ENCODE peak calls at places on chromosomes 16 and 17, in four cellular contexts. One of them, this sample, is unnamed.
A peak's percentile ranks its signal among the peaks of the same experiment; 100 is the strongest.

GRCh38 chr17:76547183-76547641 is 7.4 kb downstream of the PRCD start:
- DNase-seq in stimulated activated effector memory CD8-positive, alpha-beta T cell treated with anti-CD3 and anti-CD28 coated beads, Interleukin-12 subunit alpha, Interleukin-12 subunit beta, amount 100 ng/mL, for 72 hours: peak; percentile 71
- DNase-seq in RKO: peak; percentile 59
- DNase-seq in AG10803: peak; percentile 72
- DNase-seq in this sample: peak; percentile 46

GRCh38 chr16:26806641-26807040 is 260.1 kb upstream of the C16orf82 start:
- DNase-seq in stimulated activated effector memory CD8-positive, alpha-beta T cell treated with anti-CD3 and anti-CD28 coated beads, Interleukin-12 subunit alpha, Interleukin-12 subunit beta, amount 100 ng/mL, for 72 hours: no peak
- DNase-seq in RKO: no peak
- DNase-seq in AG10803: no peak
- DNase-seq in this sample: no peak

GRCh38 chr17:15364615-15365014 is 23.2 kb upstream of the TEKT3 start:
- DNase-seq in stimulated activated effector memory CD8-positive, alpha-beta T cell treated with anti-CD3 and anti-CD28 coated beads, Interleukin-12 subunit alpha, Interleukin-12 subunit beta, amount 100 ng/mL, for 72 hours: no peak
- DNase-seq in RKO: peak; percentile 7
- DNase-seq in AG10803: no peak
- DNase-seq in this sample: no peak

GRCh38 chr16:66830422-66831404 is at the start of gene NAE1:
- DNase-seq in stimulated activated effector memory CD8-positive, alpha-beta T cell treated with anti-CD3 and anti-CD28 coated beads, Interleukin-12 subunit alpha, Interleukin-12 subunit beta, amount 100 ng/mL, for 72 hours: peak; percentile 95
- DNase-seq in RKO: peak; percentile 90
- DNase-seq in AG10803: peak; percentile 77
- DNase-seq in this sample: peak; percentile 82

GRCh38 chr16:28534542-28535373 is 4.0 kb downstream of the NUPR1 start:
- DNase-seq in stimulated activated effector memory CD8-positive, alpha-beta T cell treated with anti-CD3 and anti-CD28 coated beads, Interleukin-12 subunit alpha, Interleukin-12 subunit beta, amount 100 ng/mL, for 72 hours: no peak
- DNase-seq in RKO: no peak
- DNase-seq in AG10803: peak; percentile 89
- DNase-seq in this sample: peak; percentile 98

GRCh38 chr17:31072186-31072585 is 22.6 kb upstream of the NF1 start:
- DNase-seq in stimulated activated effector memory CD8-positive, alpha-beta T cell treated with anti-CD3 and anti-CD28 coated beads, Interleukin-12 subunit alpha, Interleukin-12 subunit beta, amount 100 ng/mL, for 72 hours: no peak
- DNase-seq in RKO: no peak
- DNase-seq in AG10803: peak; percentile 84
- DNase-seq in this sample: no peak

GRCh38 chr17:17837966-17838962 is 1.5 kb upstream of the SREBF1 start:
- DNase-seq in stimulated activated effector memory CD8-positive, alpha-beta T cell treated with anti-CD3 and anti-CD28 coated beads, Interleukin-12 subunit alpha, Interleukin-12 subunit beta, amount 100 ng/mL, for 72 hours: no peak
- DNase-seq in RKO: peak; percentile 51
- DNase-seq in AG10803: no peak
- DNase-seq in this sample: peak; percentile 68

GRCh38 chr16:69179255-69180010 is 7.5 kb upstream of the SNTB2 start:
- DNase-seq in stimulated activated effector memory CD8-positive, alpha-beta T cell treated with anti-CD3 and anti-CD28 coated beads, Interleukin-12 subunit alpha, Interleukin-12 subunit beta, amount 100 ng/mL, for 72 hours: no peak
- DNase-seq in RKO: no peak
- DNase-seq in AG10803: peak; percentile 95
- DNase-seq in this sample: peak; percentile 38

GRCh38 chr17:82232876-82233785 is 4.3 kb downstream of the SLC16A3 start:
- DNase-seq in stimulated activated effector memory CD8-positive, alpha-beta T cell treated with anti-CD3 and anti-CD28 coated beads, Interleukin-12 subunit alpha, Interleukin-12 subunit beta, amount 100 ng/mL, for 72 hours: no peak
- DNase-seq in RKO: no peak
- DNase-seq in AG10803: no peak
- DNase-seq in this sample: no peak

GRCh38 chr17:82931696-82932060 is 91.9 kb upstream of the ZNF750 start:
- DNase-seq in stimulated activated effector memory CD8-positive, alpha-beta T cell treated with anti-CD3 and anti-CD28 coated beads, Interleukin-12 subunit alpha, Interleukin-12 subunit beta, amount 100 ng/mL, for 72 hours: no peak
- DNase-seq in RKO: peak; percentile 86
- DNase-seq in AG10803: peak; percentile 86
- DNase-seq in this sample: no peak

GRCh38 chr17:58229384-58229783 is 9.0 kb upstream of the LPO start:
- DNase-seq in stimulated activated effector memory CD8-positive, alpha-beta T cell treated with anti-CD3 and anti-CD28 coated beads, Interleukin-12 subunit alpha, Interleukin-12 subunit beta, amount 100 ng/mL, for 72 hours: no peak
- DNase-seq in RKO: no peak
- DNase-seq in AG10803: no peak
- DNase-seq in this sample: no peak

GRCh38 chr17:2295575-2295974 is 8.0 kb downstream of the SMG6 start:
- DNase-seq in stimulated activated effector memory CD8-positive, alpha-beta T cell treated with anti-CD3 and anti-CD28 coated beads, Interleukin-12 subunit alpha, Interleukin-12 subunit beta, amount 100 ng/mL, for 72 hours: no peak
- DNase-seq in RKO: no peak
- DNase-seq in AG10803: no peak
- DNase-seq in this sample: no peak

GRCh38 chr17:81578038-81578441 is 25.9 kb upstream of the FAAP100 start:
- DNase-seq in stimulated activated effector memory CD8-positive, alpha-beta T cell treated with anti-CD3 and anti-CD28 coated beads, Interleukin-12 subunit alpha, Interleukin-12 subunit beta, amount 100 ng/mL, for 72 hours: no peak
- DNase-seq in RKO: no peak
- DNase-seq in AG10803: peak; percentile 38
- DNase-seq in this sample: no peak

GRCh38 chr16:15604460-15605390 is 38.2 kb downstream of the MARF1 start:
- DNase-seq in stimulated activated effector memory CD8-positive, alpha-beta T cell treated with anti-CD3 and anti-CD28 coated beads, Interleukin-12 subunit alpha, Interleukin-12 subunit beta, amount 100 ng/mL, for 72 hours: no peak
- DNase-seq in RKO: no peak
- DNase-seq in AG10803: no peak
- DNase-seq in this sample: no peak

GRCh38 chr16:30722916-30723315 is 23.9 kb downstream of the SRCAP start:
- DNase-seq in stimulated activated effector memory CD8-positive, alpha-beta T cell treated with anti-CD3 and anti-CD28 coated beads, Interleukin-12 subunit alpha, Interleukin-12 subunit beta, amount 100 ng/mL, for 72 hours: no peak
- DNase-seq in RKO: no peak
- DNase-seq in AG10803: no peak
- DNase-seq in this sample: no peak

GRCh38 chr16:55944377-55944802 is 69.2 kb upstream of the CES5A start:
- DNase-seq in stimulated activated effector memory CD8-positive, alpha-beta T cell treated with anti-CD3 and anti-CD28 coated beads, Interleukin-12 subunit alpha, Interleukin-12 subunit beta, amount 100 ng/mL, for 72 hours: peak; percentile 68
- DNase-seq in RKO: peak; percentile 33
- DNase-seq in AG10803: peak; percentile 75
- DNase-seq in this sample: peak; percentile 21

GRCh38 chr16:12260647-12261262 is 284.2 kb downstream of the SNX29 start:
- DNase-seq in stimulated activated effector memory CD8-positive, alpha-beta T cell treated with anti-CD3 and anti-CD28 coated beads, Interleukin-12 subunit alpha, Interleukin-12 subunit beta, amount 100 ng/mL, for 72 hours: no peak
- DNase-seq in RKO: peak; percentile 22
- DNase-seq in AG10803: no peak
- DNase-seq in this sample: no peak

GRCh38 chr17:74776990-74777389 is 845 bp upstream of the NAT9 start:
- DNase-seq in stimulated activated effector memory CD8-positive, alpha-beta T cell treated with anti-CD3 and anti-CD28 coated beads, Interleukin-12 subunit alpha, Interleukin-12 subunit beta, amount 100 ng/mL, for 72 hours: no peak
- DNase-seq in RKO: no peak
- DNase-seq in AG10803: no peak
- DNase-seq in this sample: no peak

GRCh38 chr17:16456770-16457316 is 35.1 kb downstream of the LRRC75A start:
- DNase-seq in stimulated activated effector memory CD8-positive, alpha-beta T cell treated with anti-CD3 and anti-CD28 coated beads, Interleukin-12 subunit alpha, Interleukin-12 subunit beta, amount 100 ng/mL, for 72 hours: no peak
- DNase-seq in RKO: peak; percentile 15
- DNase-seq in AG10803: no peak
- DNase-seq in this sample: no peak

GRCh38 chr16:88928405-88929375 is 48.3 kb downstream of the CBFA2T3 start:
- DNase-seq in stimulated activated effector memory CD8-positive, alpha-beta T cell treated with anti-CD3 and anti-CD28 coated beads, Interleukin-12 subunit alpha, Interleukin-12 subunit beta, amount 100 ng/mL, for 72 hours: no peak
- DNase-seq in RKO: no peak
- DNase-seq in AG10803: no peak
- DNase-seq in this sample: no peak

GRCh38 chr16:29770250-29770929 is 7.7 kb upstream of the ZG16 start:
- DNase-seq in stimulated activated effector memory CD8-positive, alpha-beta T cell treated with anti-CD3 and anti-CD28 coated beads, Interleukin-12 subunit alpha, Interleukin-12 subunit beta, amount 100 ng/mL, for 72 hours: no peak
- DNase-seq in RKO: no peak
- DNase-seq in AG10803: no peak
- DNase-seq in this sample: no peak

GRCh38 chr16:72969146-72969545 is 78.8 kb downstream of the ZFHX3 start:
- DNase-seq in stimulated activated effector memory CD8-positive, alpha-beta T cell treated with anti-CD3 and anti-CD28 coated beads, Interleukin-12 subunit alpha, Interleukin-12 subunit beta, amount 100 ng/mL, for 72 hours: no peak
- DNase-seq in RKO: no peak
- DNase-seq in AG10803: no peak
- DNase-seq in this sample: peak; percentile 12

GRCh38 chr16:50534091-50534490 is 14.1 kb upstream of the NKD1 start:
- DNase-seq in stimulated activated effector memory CD8-positive, alpha-beta T cell treated with anti-CD3 and anti-CD28 coated beads, Interleukin-12 subunit alpha, Interleukin-12 subunit beta, amount 100 ng/mL, for 72 hours: no peak
- DNase-seq in RKO: no peak
- DNase-seq in AG10803: no peak
- DNase-seq in this sample: no peak

GRCh38 chr16:86499889-86500707 is 10.2 kb upstream of the FOXF1 start:
- DNase-seq in stimulated activated effector memory CD8-positive, alpha-beta T cell treated with anti-CD3 and anti-CD28 coated beads, Interleukin-12 subunit alpha, Interleukin-12 subunit beta, amount 100 ng/mL, for 72 hours: no peak
- DNase-seq in RKO: no peak
- DNase-seq in AG10803: no peak
- DNase-seq in this sample: no peak

GRCh38 chr17:13594762-13595697 is 6.7 kb downstream of the HS3ST3A1 start:
- DNase-seq in stimulated activated effector memory CD8-positive, alpha-beta T cell treated with anti-CD3 and anti-CD28 coated beads, Interleukin-12 subunit alpha, Interleukin-12 subunit beta, amount 100 ng/mL, for 72 hours: peak; percentile 87
- DNase-seq in RKO: peak; percentile 80
- DNase-seq in AG10803: peak; percentile 85
- DNase-seq in this sample: peak; percentile 13

GRCh38 chr16:57824880-57825279 is 22.6 kb upstream of the KIFC3 start:
- DNase-seq in stimulated activated effector memory CD8-positive, alpha-beta T cell treated with anti-CD3 and anti-CD28 coated beads, Interleukin-12 subunit alpha, Interleukin-12 subunit beta, amount 100 ng/mL, for 72 hours: no peak
- DNase-seq in RKO: no peak
- DNase-seq in AG10803: no peak
- DNase-seq in this sample: no peak

GRCh38 chr16:82684246-82684645 is 57.5 kb downstream of the CDH13 start:
- DNase-seq in stimulated activated effector memory CD8-positive, alpha-beta T cell treated with anti-CD3 and anti-CD28 coated beads, Interleukin-12 subunit alpha, Interleukin-12 subunit beta, amount 100 ng/mL, for 72 hours: no peak
- DNase-seq in RKO: no peak
- DNase-seq in AG10803: peak; percentile 58
- DNase-seq in this sample: no peak

GRCh38 chr17:59846391-59847165 is 46.2 kb downstream of the TUBD1 start:
- DNase-seq in stimulated activated effector memory CD8-positive, alpha-beta T cell treated with anti-CD3 and anti-CD28 coated beads, Interleukin-12 subunit alpha, Interleukin-12 subunit beta, amount 100 ng/mL, for 72 hours: peak; percentile 66
- DNase-seq in RKO: no peak
- DNase-seq in AG10803: peak; percentile 96
- DNase-seq in this sample: peak; percentile 24